ENCODE peak calls at places on chromosomes 1 and 21, in four cellular contexts. One of them, this sample, is unnamed.
A peak's percentile ranks its signal among the peaks of the same experiment; 100 is the strongest.

GRCh38 chr1:11479375-11479979 is 522 bp downstream of the DISP3 start:
- DNase-seq in NAMALWA: no peak
- DNase-seq in posterior cingulate gyrus: no peak
- DNase-seq in omental fat pad: no peak
- DNase-seq in this sample: no peak

GRCh38 chr1:43958351-43959255 is 11.2 kb upstream of the DPH2 start:
- DNase-seq in NAMALWA: no peak
- DNase-seq in posterior cingulate gyrus: no peak
- DNase-seq in omental fat pad: no peak
- DNase-seq in this sample: no peak

GRCh38 chr1:230632273-230632873 is 9.9 kb upstream of the COG2 start:
- DNase-seq in NAMALWA: peak; percentile 66
- DNase-seq in posterior cingulate gyrus: peak; percentile 21
- DNase-seq in omental fat pad: no peak
- DNase-seq in this sample: no peak

GRCh38 chr1:228478912-228479665 is 8.1 kb upstream of the RNF187 start:
- DNase-seq in NAMALWA: no peak
- DNase-seq in posterior cingulate gyrus: no peak
- DNase-seq in omental fat pad: no peak
- DNase-seq in this sample: no peak

GRCh38 chr21:46307625-46308024 is 16.0 kb downstream of the C21orf58 start:
- DNase-seq in NAMALWA: no peak
- DNase-seq in posterior cingulate gyrus: no peak
- DNase-seq in omental fat pad: no peak
- DNase-seq in this sample: no peak

GRCh38 chr1:8435569-8436071 is 117.7 kb downstream of the SLC45A1 start:
- DNase-seq in NAMALWA: peak; percentile 65
- DNase-seq in posterior cingulate gyrus: no peak
- DNase-seq in omental fat pad: no peak
- DNase-seq in this sample: no peak

GRCh38 chr1:62437273-62437945 is 560 bp downstream of the USP1 start:
- DNase-seq in NAMALWA: peak; percentile 55
- DNase-seq in posterior cingulate gyrus: no peak
- DNase-seq in omental fat pad: no peak
- DNase-seq in this sample: no peak

GRCh38 chr1:12052997-12053686 is 10.0 kb upstream of the TNFRSF8 start:
- DNase-seq in NAMALWA: no peak
- DNase-seq in posterior cingulate gyrus: peak; percentile 17
- DNase-seq in omental fat pad: no peak
- DNase-seq in this sample: no peak

GRCh38 chr1:183043872-183044859 is 20.9 kb downstream of the LAMC1 start:
- DNase-seq in NAMALWA: peak; percentile 42
- DNase-seq in posterior cingulate gyrus: no peak
- DNase-seq in omental fat pad: no peak
- DNase-seq in this sample: no peak

GRCh38 chr1:15276691-15277090 is 29.7 kb downstream of the FHAD1 start:
- DNase-seq in NAMALWA: no peak
- DNase-seq in posterior cingulate gyrus: no peak
- DNase-seq in omental fat pad: no peak
- DNase-seq in this sample: no peak

GRCh38 chr1:169102567-169102966 is 3.9 kb upstream of the ATP1B1 start:
- DNase-seq in NAMALWA: no peak
- DNase-seq in posterior cingulate gyrus: no peak
- DNase-seq in omental fat pad: no peak
- DNase-seq in this sample: peak; percentile 77

GRCh38 chr1:184212649-184213314 is 161.3 kb downstream of the TSEN15 start:
- DNase-seq in NAMALWA: no peak
- DNase-seq in posterior cingulate gyrus: no peak
- DNase-seq in omental fat pad: no peak
- DNase-seq in this sample: no peak

GRCh38 chr1:9842781-9843575 is 19.2 kb upstream of the CLSTN1 start:
- DNase-seq in NAMALWA: no peak
- DNase-seq in posterior cingulate gyrus: no peak
- DNase-seq in omental fat pad: no peak
- DNase-seq in this sample: no peak

GRCh38 chr1:181806791-181807190 is 254.7 kb downstream of the ZNF648 start:
- DNase-seq in NAMALWA: no peak
- DNase-seq in posterior cingulate gyrus: no peak
- DNase-seq in omental fat pad: no peak
- DNase-seq in this sample: no peak

GRCh38 chr21:31108969-31109368 is 70.7 kb upstream of the KRTAP19-8 start:
- DNase-seq in NAMALWA: peak; percentile 73
- DNase-seq in posterior cingulate gyrus: no peak
- DNase-seq in omental fat pad: no peak
- DNase-seq in this sample: no peak

GRCh38 chr21:38319781-38320180 is 63.0 kb downstream of the KCNJ15 start:
- DNase-seq in NAMALWA: no peak
- DNase-seq in posterior cingulate gyrus: no peak
- DNase-seq in omental fat pad: no peak
- DNase-seq in this sample: no peak

GRCh38 chr21:23949493-23949892 is 1657.8 kb downstream of the MRPL39 start:
- DNase-seq in NAMALWA: no peak
- DNase-seq in posterior cingulate gyrus: no peak
- DNase-seq in omental fat pad: no peak
- DNase-seq in this sample: no peak

GRCh38 chr1:205205055-205205454 is 6.4 kb downstream of the DSTYK start:
- DNase-seq in NAMALWA: no peak
- DNase-seq in posterior cingulate gyrus: no peak
- DNase-seq in omental fat pad: no peak
- DNase-seq in this sample: no peak

GRCh38 chr1:227152525-227152924 is 165.8 kb downstream of the CDC42BPA start:
- DNase-seq in NAMALWA: no peak
- DNase-seq in posterior cingulate gyrus: no peak
- DNase-seq in omental fat pad: no peak
- DNase-seq in this sample: no peak

GRCh38 chr1:16926491-16927195 is 4.9 kb downstream of the CROCC start:
- DNase-seq in NAMALWA: no peak
- DNase-seq in posterior cingulate gyrus: no peak
- DNase-seq in omental fat pad: no peak
- DNase-seq in this sample: no peak

GRCh38 chr1:230794431-230794830 is 47.2 kb downstream of the CAPN9 start:
- DNase-seq in NAMALWA: no peak
- DNase-seq in posterior cingulate gyrus: peak; percentile 56
- DNase-seq in omental fat pad: no peak
- DNase-seq in this sample: peak; percentile 30

GRCh38 chr1:223022641-223023473 is 120.2 kb downstream of the TLR5 start:
- DNase-seq in NAMALWA: no peak
- DNase-seq in posterior cingulate gyrus: no peak
- DNase-seq in omental fat pad: no peak
- DNase-seq in this sample: no peak

GRCh38 chr1:109478806-109479205 is 4.9 kb upstream of the ATXN7L2 start:
- DNase-seq in NAMALWA: no peak
- DNase-seq in posterior cingulate gyrus: no peak
- DNase-seq in omental fat pad: no peak
- DNase-seq in this sample: no peak

GRCh38 chr1:167538657-167539056 is 14.9 kb downstream of the CREG1 start:
- DNase-seq in NAMALWA: no peak
- DNase-seq in posterior cingulate gyrus: no peak
- DNase-seq in omental fat pad: no peak
- DNase-seq in this sample: no peak

GRCh38 chr21:26850116-26850643 is 5.0 kb upstream of the ADAMTS1 start:
- DNase-seq in NAMALWA: peak; percentile 67
- DNase-seq in posterior cingulate gyrus: no peak
- DNase-seq in omental fat pad: no peak
- DNase-seq in this sample: no peak

GRCh38 chr1:167136191-167136614 is 42.3 kb downstream of the STYXL2 start:
- DNase-seq in NAMALWA: no peak
- DNase-seq in posterior cingulate gyrus: no peak
- DNase-seq in omental fat pad: no peak
- DNase-seq in this sample: no peak

GRCh38 chr1:243507001-243507671 is 251.3 kb downstream of the SDCCAG8 start:
- DNase-seq in NAMALWA: no peak
- DNase-seq in posterior cingulate gyrus: no peak
- DNase-seq in omental fat pad: no peak
- DNase-seq in this sample: no peak

GRCh38 chr1:2229921-2230700 is 2.0 kb downstream of the SKI start:
- DNase-seq in NAMALWA: no peak
- DNase-seq in posterior cingulate gyrus: no peak
- DNase-seq in omental fat pad: no peak
- DNase-seq in this sample: no peak

This sample was measured in dorsolateral prefrontal cortex.